ENCODE peak calls at places on chromosomes 11 and 22, in five cellular contexts. One of them, this sample, is unnamed.

GRCh38 chr11:73647459-73648100 is 1.2 kb downstream of the PLEKHB1 start:
- DNase-seq in NCI-H460: peak
- DNase-seq in frontal cortex: peak
- DNase-seq in amniotic stem cell: peak
- DNase-seq in AG10803: peak
- DNase-seq in this sample: peak

GRCh38 chr11:59380263-59381059 is 21.8 kb downstream of the OR5AN1 start:
- DNase-seq in amniotic stem cell: no peak
- DNase-seq in frontal cortex: no peak
- DNase-seq in NCI-H460: no peak
- DNase-seq in AG10803: no peak
- DNase-seq in this sample: no peak

GRCh38 chr11:2305140-2305861 is 3.5 kb downstream of the TSPAN32 start:
- DNase-seq in NCI-H460: peak
- DNase-seq in AG10803: peak
- DNase-seq in amniotic stem cell: peak
- DNase-seq in frontal cortex: peak
- DNase-seq in this sample: peak

GRCh38 chr11:27719575-27719925 is 19.3 kb upstream of the BDNF start:
- DNase-seq in NCI-H460: no peak
- DNase-seq in AG10803: no peak
- DNase-seq in amniotic stem cell: no peak
- DNase-seq in frontal cortex: no peak
- DNase-seq in this sample: no peak

GRCh38 chr11:76752321-76753175 is 30.6 kb upstream of the TSKU start:
- DNase-seq in frontal cortex: peak
- DNase-seq in NCI-H460: peak
- DNase-seq in AG10803: peak
- DNase-seq in amniotic stem cell: no peak
- DNase-seq in this sample: no peak

GRCh38 chr11:16013649-16014275 is 342.6 kb downstream of the SOX6 start:
- DNase-seq in NCI-H460: no peak
- DNase-seq in frontal cortex: no peak
- DNase-seq in amniotic stem cell: no peak
- DNase-seq in AG10803: no peak
- DNase-seq in this sample: no peak

GRCh38 chr22:39092111-39092867 is 4.8 kb upstream of the APOBEC3H start:
- DNase-seq in NCI-H460: no peak
- DNase-seq in frontal cortex: no peak
- DNase-seq in AG10803: no peak
- DNase-seq in amniotic stem cell: no peak
- DNase-seq in this sample: no peak

GRCh38 chr22:41417622-41418390 is 28.8 kb downstream of the TOB2 start:
- DNase-seq in AG10803: peak
- DNase-seq in frontal cortex: peak
- DNase-seq in amniotic stem cell: no peak
- DNase-seq in NCI-H460: no peak
- DNase-seq in this sample: peak

This sample was measured in Ammon's horn.